ENCODE peak calls at places on chromosomes 11 and 22, in five cellular contexts. S is stimulated activated CD4-positive, alpha-beta T cell treated with anti-CD3 and anti-CD28 coated beads, Interleukin-2, amount 100 ng/mL, for 48 hours; D is SK-N-SH; N is C1 segment of cervical spinal cord; H is activated CD4-positive, alpha-beta T cell treated with anti-CD3 and anti-CD28 coated beads for 24 hours. F is an unnamed sample.

GRCh38 chr11:111562692-111563389 is 22.3 kb downstream of the LAYN start:
- DNase-seq in S (no peak), N (no peak), D (no peak), H (no peak), F (no peak)

GRCh38 chr11:43582024-43582836 is 98.3 kb upstream of the HSD17B12 start:
- DNase-seq in D (peak; percentile 38), S (no peak), H (no peak), N (peak; percentile 23), F (no peak)

GRCh38 chr11:103842191-103842590 is 194.2 kb upstream of the DDI1 start:
- DNase-seq in D (no peak), H (no peak), N (no peak), S (no peak), F (no peak)

GRCh38 chr11:66225054-66225453 is 43.4 kb upstream of the RAB1B start:
- DNase-seq in D (no peak), H (no peak), S (no peak), N (no peak), F (no peak)

GRCh38 chr11:14422052-14422813 is 63.2 kb upstream of the RRAS2 start:
- DNase-seq in S (no peak), N (peak; percentile 92), H (no peak), D (peak; percentile 69), F (peak; percentile 98)

GRCh38 chr11:104967493-104968364 is 645 bp downstream of the CASP4 start:
- DNase-seq in N (no peak), D (no peak), S (no peak), H (no peak), F (peak; percentile 75)

GRCh38 chr22:37633082-37633692 is 6.3 kb upstream of the SH3BP1 start:
- DNase-seq in D (no peak), S (no peak), H (no peak), N (no peak), F (no peak)

GRCh38 chr22:40857309-40857851 is 432 bp downstream of the XPNPEP3 start:
- DNase-seq in S (no peak), D (no peak), H (no peak), N (no peak), F (no peak)

GRCh38 chr22:50157976-50158375 is 12.6 kb upstream of the PANX2 start:
- DNase-seq in D (no peak), H (no peak), N (peak; percentile 91), S (no peak), F (no peak)

GRCh38 chr11:2700415-2701211 is 819 bp upstream of the KCNQ1OT1 start:
- DNase-seq in S (peak; percentile 39), H (peak; percentile 24), N (peak; percentile 8), D (peak; percentile 79), F (peak; percentile 26)

GRCh38 chr22:38176170-38176741 is 5.4 kb downstream of the PLA2G6 start:
- DNase-seq in S (no peak), H (no peak), D (no peak), N (no peak), F (peak; percentile 99)

F was measured in endothelial cell of umbilical vein.